ENCODE peak calls at places on chromosomes 6 and 20, in eight cellular contexts. D is CD4-positive, alpha-beta T cell; U is tibial artery; T is neuronal stem cell; S is stomach; X is body of pancreas; N is AG04450; I is T-helper 17 cell. L is an unnamed sample. For H3K9me3, the result is how much of the 10 kb centered on the place peaks cover.

GRCh38 chr6:132132911-132133639 is 181.9 kb upstream of the CCN2 start:
- DNase-seq in I (no peak), T (no peak), N (no peak), X (no peak), S (no peak), D (no peak), U (peak), L (no peak)

GRCh38 chr6:18044108-18044783 is 56.8 kb upstream of the KIF13A start:
- DNase-seq in X (no peak), D (no peak), U (no peak), I (no peak), N (no peak), T (no peak), S (no peak), L (no peak)

GRCh38 chr6:24908555-24908954 is 27.2 kb downstream of the RIPOR2 start:
- DNase-seq in I (no peak), X (no peak), U (no peak), S (no peak), T (no peak), N (no peak), D (no peak), L (no peak)

GRCh38 chr6:119026822-119027221 is 51.6 kb downstream of the FAM184A start:
- DNase-seq in U (no peak), S (no peak), T (no peak), X (no peak), I (no peak), D (no peak), N (no peak), L (no peak)

GRCh38 chr20:17505664-17506517 is 25.3 kb downstream of the BFSP1 start:
- DNase-seq in D (no peak), U (no peak), I (no peak), T (no peak), N (no peak), X (no peak), S (no peak), L (no peak)

GRCh38 chr20:13397300-13397724 is 176.2 kb downstream of the ISM1 start:
- DNase-seq in U (no peak), S (no peak), T (no peak), N (no peak), D (no peak), X (no peak), I (no peak), L (no peak)

GRCh38 chr20:50311308-50312001 is 120.8 kb downstream of the CEBPB start:
- DNase-seq in T (no peak), N (no peak), U (no peak), X (no peak), S (no peak), D (no peak), I (no peak), L (no peak)

GRCh38 chr6:127765949-127766348 is 134.9 kb downstream of the THEMIS start:
- DNase-seq in D (no peak), S (no peak), N (no peak), I (no peak), X (no peak), T (no peak), U (no peak), L (no peak)

GRCh38 chr6:88989215-88989614 is 25.8 kb upstream of the RNGTT start:
- DNase-seq in I (no peak), S (no peak), D (no peak), X (peak), N (no peak), T (no peak), U (no peak), L (no peak)

GRCh38 chr6:24148154-24148570 is 22.1 kb downstream of the NRSN1 start:
- DNase-seq in D (no peak), I (no peak), T (no peak), X (no peak), U (no peak), S (no peak), N (no peak), L (no peak)

GRCh38 chr6:45351667-45352066 is 23.5 kb downstream of the RUNX2 start:
- DNase-seq in N (no peak), T (no peak), S (no peak), I (no peak), D (no peak), X (no peak), U (no peak), L (no peak)

GRCh38 chr6:161214722-161215121 is 59.1 kb downstream of the AGPAT4 start:
- DNase-seq in X (no peak), S (no peak), N (no peak), U (no peak), I (no peak), D (no peak), T (no peak), L (no peak)
- H3K9me3 ChIP-seq in X (under half), S (under half), N (under half), U (under half), I (under half), D (under half), T (under half), L (under half)

GRCh38 chr6:169158750-169159149 is 94.9 kb downstream of the THBS2 start:
- DNase-seq in S (no peak), I (no peak), D (no peak), U (no peak), T (no peak), X (no peak), N (no peak), L (no peak)
- H3K9me3 ChIP-seq in S (under half), I (under half), D (under half), U (under half), T (under half), X (under half), N (under half), L (under half)

GRCh38 chr6:57324538-57324937 is 7.1 kb downstream of the PRIM2 start:
- DNase-seq in S (no peak), N (no peak), I (no peak), U (no peak), D (no peak), T (no peak), X (no peak), L (no peak)

GRCh38 chr6:57327311-57327710 is 9.9 kb downstream of the PRIM2 start:
- DNase-seq in I (no peak), N (no peak), T (no peak), D (no peak), U (no peak), X (no peak), S (no peak), L (no peak)

GRCh38 chr6:57329933-57330332 is 12.5 kb downstream of the PRIM2 start:
- DNase-seq in N (no peak), T (no peak), X (no peak), D (no peak), U (no peak), I (no peak), S (no peak), L (no peak)

GRCh38 chr6:57328074-57328473 is 10.6 kb downstream of the PRIM2 start:
- DNase-seq in S (no peak), I (no peak), X (no peak), U (no peak), N (no peak), D (no peak), T (no peak), L (no peak)
- H3K9me3 ChIP-seq in S (under half), I (under half), X (under half), U (under half), N (under half), D (under half), T (under half), L (under half)

GRCh38 chr6:4860387-4860786 is 84.2 kb downstream of the CDYL start:
- DNase-seq in D (no peak), X (no peak), I (no peak), S (no peak), U (no peak), N (no peak), T (no peak), L (no peak)

GRCh38 chr6:4861564-4861963 is 85.4 kb downstream of the CDYL start:
- DNase-seq in D (no peak), U (no peak), T (no peak), N (no peak), X (no peak), S (no peak), I (no peak), L (no peak)

GRCh38 chr6:4864534-4864933 is 88.3 kb downstream of the CDYL start:
- DNase-seq in N (no peak), D (no peak), I (no peak), S (no peak), U (no peak), X (no peak), T (no peak), L (no peak)
- H3K9me3 ChIP-seq in N (under half), D (under half), I (under half), S (under half), U (under half), X (under half), T (under half), L (under half)

GRCh38 chr6:300494-301198 is 8.4 kb downstream of the DUSP22 start:
- DNase-seq in I (no peak), S (no peak), D (no peak), X (no peak), U (no peak), T (no peak), N (no peak), L (no peak)
- H3K9me3 ChIP-seq in I (under half), S (under half), D (under half), X (under half), U (under half), T (half or more), N (half or more), L (under half)

DNA sequence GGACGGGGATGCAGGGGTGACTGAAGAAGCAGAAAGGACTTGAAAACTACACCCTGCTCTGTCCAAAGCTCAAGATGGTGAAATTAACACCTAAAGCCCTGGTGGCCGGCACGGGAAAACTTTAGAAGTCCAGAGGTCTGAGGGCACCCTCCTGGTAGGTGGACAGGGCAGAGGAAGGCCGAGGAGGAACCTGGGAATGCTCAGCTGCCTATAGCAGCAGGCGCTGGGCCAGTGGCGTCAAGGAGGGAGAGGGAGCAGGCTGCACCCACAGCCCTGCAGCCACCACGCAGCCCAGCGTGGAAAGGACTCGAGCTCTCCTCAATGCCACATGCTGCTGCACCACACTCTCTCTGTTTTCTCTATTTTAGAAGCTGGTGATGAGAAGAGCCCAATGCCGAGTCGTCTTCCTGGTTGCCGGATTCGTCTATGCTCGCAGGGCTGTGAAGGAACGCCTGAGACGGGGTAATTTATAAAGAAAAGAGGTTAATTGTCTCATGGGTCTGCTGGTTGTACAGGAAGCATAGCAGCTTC is 248.3 kb upstream of the AFDN start:
- DNase-seq in N (no peak), D (no peak), U (no peak), S (no peak), I (no peak), X (no peak), T (no peak), L (no peak)
- H3K9me3 ChIP-seq in N (half or more), D (under half), U (under half), S (under half), I (under half), X (under half), T (under half), L (under half)